ENCODE peak calls at places on chromosome X, in nine cellular contexts. One of them, this sample, is unnamed.

GRCh38 chrX:317424-318067 is 1.1 kb downstream of the GTPBP6 start:
- DNase-seq in body of pancreas: no peak
- DNase-seq in A549: no peak
- DNase-seq in breast epithelium: no peak
- DNase-seq in heart left ventricle: no peak
- DNase-seq in ovary: peak
- DNase-seq in H54: no peak
- DNase-seq in uterus: no peak
- DNase-seq in GM12891: peak
- DNase-seq in this sample: no peak

GRCh38 chrX:3638280-3638873 is 75.1 kb downstream of the PRKX start:
- DNase-seq in body of pancreas: peak
- DNase-seq in A549: peak
- DNase-seq in breast epithelium: no peak
- DNase-seq in heart left ventricle: peak
- DNase-seq in ovary: peak
- DNase-seq in H54: peak
- DNase-seq in uterus: no peak
- DNase-seq in GM12891: no peak
- DNase-seq in this sample: no peak

GRCh38 chrX:49059209-49060191 is 701 bp downstream of the CCDC120 start:
- DNase-seq in body of pancreas: peak
- DNase-seq in A549: no peak
- DNase-seq in breast epithelium: no peak
- DNase-seq in heart left ventricle: no peak
- DNase-seq in ovary: no peak
- DNase-seq in H54: no peak
- DNase-seq in uterus: no peak
- DNase-seq in GM12891: no peak
- DNase-seq in this sample: no peak

GRCh38 chrX:9555354-9555753 is 90.5 kb downstream of the TBL1X start:
- DNase-seq in body of pancreas: no peak
- DNase-seq in A549: no peak
- DNase-seq in breast epithelium: no peak
- DNase-seq in heart left ventricle: no peak
- DNase-seq in ovary: no peak
- DNase-seq in H54: no peak
- DNase-seq in uterus: no peak
- DNase-seq in GM12891: no peak
- DNase-seq in this sample: no peak

GRCh38 chrX:107549504-107549903 is 78.8 kb upstream of the PRPS1 start:
- DNase-seq in body of pancreas: no peak
- DNase-seq in A549: no peak
- DNase-seq in breast epithelium: no peak
- DNase-seq in heart left ventricle: no peak
- DNase-seq in ovary: no peak
- DNase-seq in H54: no peak
- DNase-seq in uterus: no peak
- DNase-seq in GM12891: no peak
- DNase-seq in this sample: no peak

GRCh38 chrX:74602142-74602541 is 12.3 kb downstream of the RLIM start:
- DNase-seq in body of pancreas: no peak
- DNase-seq in A549: no peak
- DNase-seq in breast epithelium: no peak
- DNase-seq in heart left ventricle: no peak
- DNase-seq in ovary: no peak
- DNase-seq in H54: no peak
- DNase-seq in uterus: no peak
- DNase-seq in GM12891: no peak
- DNase-seq in this sample: no peak

GRCh38 chrX:48785525-48786214 is 720 bp upstream of the GATA1 start:
- DNase-seq in body of pancreas: no peak
- DNase-seq in A549: no peak
- DNase-seq in breast epithelium: no peak
- DNase-seq in heart left ventricle: no peak
- DNase-seq in ovary: no peak
- DNase-seq in H54: no peak
- DNase-seq in uterus: no peak
- DNase-seq in GM12891: no peak
- DNase-seq in this sample: no peak

GRCh38 chrX:47854474-47854873 is 17.8 kb downstream of the ZNF81 start:
- DNase-seq in body of pancreas: peak
- DNase-seq in A549: no peak
- DNase-seq in breast epithelium: no peak
- DNase-seq in heart left ventricle: peak
- DNase-seq in ovary: peak
- DNase-seq in H54: no peak
- DNase-seq in uterus: peak
- DNase-seq in GM12891: no peak
- DNase-seq in this sample: no peak

GRCh38 chrX:134990475-134991473 is at the start of gene SMIM10:
- DNase-seq in body of pancreas: peak
- DNase-seq in A549: peak
- DNase-seq in breast epithelium: peak
- DNase-seq in heart left ventricle: peak
- DNase-seq in ovary: peak
- DNase-seq in H54: peak
- DNase-seq in uterus: peak
- DNase-seq in GM12891: peak
- DNase-seq in this sample: no peak

GRCh38 chrX:134244043-134244442 is 7.1 kb downstream of the CCDC160 start:
- DNase-seq in body of pancreas: no peak
- DNase-seq in A549: no peak
- DNase-seq in breast epithelium: no peak
- DNase-seq in heart left ventricle: no peak
- DNase-seq in ovary: no peak
- DNase-seq in H54: no peak
- DNase-seq in uterus: no peak
- DNase-seq in GM12891: no peak
- DNase-seq in this sample: no peak

GRCh38 chrX:20529301-20529700 is 262.6 kb upstream of the RPS6KA3 start:
- DNase-seq in body of pancreas: no peak
- DNase-seq in A549: no peak
- DNase-seq in breast epithelium: no peak
- DNase-seq in heart left ventricle: no peak
- DNase-seq in ovary: no peak
- DNase-seq in H54: no peak
- DNase-seq in uterus: no peak
- DNase-seq in GM12891: no peak
- DNase-seq in this sample: no peak

GRCh38 chrX:84108589-84108988 is 79.4 kb downstream of the RPS6KA6 start:
- DNase-seq in body of pancreas: no peak
- DNase-seq in A549: no peak
- DNase-seq in breast epithelium: no peak
- DNase-seq in heart left ventricle: no peak
- DNase-seq in ovary: no peak
- DNase-seq in H54: no peak
- DNase-seq in uterus: no peak
- DNase-seq in GM12891: no peak
- DNase-seq in this sample: no peak

GRCh38 chrX:150690126-150690525 is 3.1 kb upstream of the MTMR1 start:
- DNase-seq in body of pancreas: no peak
- DNase-seq in A549: peak
- DNase-seq in breast epithelium: no peak
- DNase-seq in heart left ventricle: no peak
- DNase-seq in ovary: no peak
- DNase-seq in H54: peak
- DNase-seq in uterus: no peak
- DNase-seq in GM12891: no peak
- DNase-seq in this sample: no peak

GRCh38 chrX:143934542-143934941 is 50.7 kb downstream of the UBE2NL start:
- DNase-seq in body of pancreas: no peak
- DNase-seq in A549: no peak
- DNase-seq in breast epithelium: no peak
- DNase-seq in heart left ventricle: no peak
- DNase-seq in ovary: no peak
- DNase-seq in H54: no peak
- DNase-seq in uterus: no peak
- DNase-seq in GM12891: no peak
- DNase-seq in this sample: no peak

GRCh38 chrX:111447298-111447697 is 35.3 kb upstream of the DCX start:
- DNase-seq in body of pancreas: peak
- DNase-seq in A549: peak
- DNase-seq in breast epithelium: no peak
- DNase-seq in heart left ventricle: no peak
- DNase-seq in ovary: no peak
- DNase-seq in H54: no peak
- DNase-seq in uterus: no peak
- DNase-seq in GM12891: no peak
- DNase-seq in this sample: no peak

GRCh38 chrX:4315891-4316290 is 602.4 kb upstream of the PRKX start:
- DNase-seq in body of pancreas: no peak
- DNase-seq in A549: no peak
- DNase-seq in breast epithelium: no peak
- DNase-seq in heart left ventricle: no peak
- DNase-seq in ovary: no peak
- DNase-seq in H54: no peak
- DNase-seq in uterus: no peak
- DNase-seq in GM12891: no peak
- DNase-seq in this sample: no peak

GRCh38 chrX:26442340-26442739 is 226.4 kb downstream of the MAGEB5 start:
- DNase-seq in body of pancreas: peak
- DNase-seq in A549: peak
- DNase-seq in breast epithelium: no peak
- DNase-seq in heart left ventricle: no peak
- DNase-seq in ovary: no peak
- DNase-seq in H54: no peak
- DNase-seq in uterus: no peak
- DNase-seq in GM12891: no peak
- DNase-seq in this sample: no peak

GRCh38 chrX:108209006-108209554 is 117.5 kb downstream of the ATG4A start:
- DNase-seq in body of pancreas: no peak
- DNase-seq in A549: no peak
- DNase-seq in breast epithelium: no peak
- DNase-seq in heart left ventricle: no peak
- DNase-seq in ovary: no peak
- DNase-seq in H54: no peak
- DNase-seq in uterus: no peak
- DNase-seq in GM12891: no peak
- DNase-seq in this sample: no peak

GRCh38 chrX:13506574-13506973 is 62.8 kb upstream of the EGFL6 start:
- DNase-seq in body of pancreas: peak
- DNase-seq in A549: peak
- DNase-seq in breast epithelium: no peak
- DNase-seq in heart left ventricle: peak
- DNase-seq in ovary: peak
- DNase-seq in H54: peak
- DNase-seq in uterus: peak
- DNase-seq in GM12891: peak
- DNase-seq in this sample: no peak

GRCh38 chrX:47513697-47514085 is 30.7 kb upstream of the ZNF41 start:
- DNase-seq in body of pancreas: no peak
- DNase-seq in A549: no peak
- DNase-seq in breast epithelium: no peak
- DNase-seq in heart left ventricle: no peak
- DNase-seq in ovary: no peak
- DNase-seq in H54: no peak
- DNase-seq in uterus: no peak
- DNase-seq in GM12891: no peak
- DNase-seq in this sample: no peak

GRCh38 chrX:30582664-30583063 is 5.1 kb upstream of the TASL start:
- DNase-seq in body of pancreas: no peak
- DNase-seq in A549: no peak
- DNase-seq in breast epithelium: no peak
- DNase-seq in heart left ventricle: no peak
- DNase-seq in ovary: no peak
- DNase-seq in H54: no peak
- DNase-seq in uterus: no peak
- DNase-seq in GM12891: no peak
- DNase-seq in this sample: no peak

GRCh38 chrX:22134681-22135080 is 102.6 kb downstream of the PHEX start:
- DNase-seq in body of pancreas: no peak
- DNase-seq in A549: peak
- DNase-seq in breast epithelium: no peak
- DNase-seq in heart left ventricle: no peak
- DNase-seq in ovary: no peak
- DNase-seq in H54: no peak
- DNase-seq in uterus: no peak
- DNase-seq in GM12891: no peak
- DNase-seq in this sample: no peak

GRCh38 chrX:110045988-110046387 is 43.1 kb downstream of the TMEM164 start:
- DNase-seq in body of pancreas: peak
- DNase-seq in A549: peak
- DNase-seq in breast epithelium: no peak
- DNase-seq in heart left ventricle: no peak
- DNase-seq in ovary: no peak
- DNase-seq in H54: no peak
- DNase-seq in uterus: no peak
- DNase-seq in GM12891: no peak
- DNase-seq in this sample: no peak

GRCh38 chrX:40083120-40083978 is 14.4 kb downstream of the BCOR start:
- DNase-seq in body of pancreas: peak
- DNase-seq in A549: no peak
- DNase-seq in breast epithelium: no peak
- DNase-seq in heart left ventricle: no peak
- DNase-seq in ovary: peak
- DNase-seq in H54: no peak
- DNase-seq in uterus: peak
- DNase-seq in GM12891: no peak
- DNase-seq in this sample: no peak
- TF ChIP-seq POLR2A in body of pancreas: no peak
- TF ChIP-seq POLR2A in A549: no peak
- TF ChIP-seq POLR2A in breast epithelium: no peak
- TF ChIP-seq POLR2A in heart left ventricle: no peak
- TF ChIP-seq POLR2A in ovary: no peak
- TF ChIP-seq POLR2A in H54: no peak
- TF ChIP-seq POLR2A in uterus: peak
- TF ChIP-seq POLR2A in GM12891: no peak
- TF ChIP-seq POLR2A in this sample: no peak

GRCh38 chrX:153829549-153829798 is 870 bp downstream of the PDZD4 start:
- DNase-seq in body of pancreas: no peak
- DNase-seq in A549: no peak
- DNase-seq in breast epithelium: no peak
- DNase-seq in heart left ventricle: no peak
- DNase-seq in ovary: no peak
- DNase-seq in H54: no peak
- DNase-seq in uterus: no peak
- DNase-seq in GM12891: no peak
- DNase-seq in this sample: no peak
- TF ChIP-seq POLR2A in body of pancreas: no peak
- TF ChIP-seq POLR2A in A549: no peak
- TF ChIP-seq POLR2A in breast epithelium: no peak
- TF ChIP-seq POLR2A in heart left ventricle: no peak
- TF ChIP-seq POLR2A in ovary: no peak
- TF ChIP-seq POLR2A in H54: no peak
- TF ChIP-seq POLR2A in uterus: no peak
- TF ChIP-seq POLR2A in GM12891: no peak
- TF ChIP-seq POLR2A in this sample: no peak

GRCh38 chrX:78139160-78140123 is at the start of gene TAF9B:
- DNase-seq in body of pancreas: peak
- DNase-seq in A549: peak
- DNase-seq in breast epithelium: peak
- DNase-seq in heart left ventricle: peak
- DNase-seq in ovary: peak
- DNase-seq in H54: peak
- DNase-seq in uterus: peak
- DNase-seq in GM12891: peak
- DNase-seq in this sample: peak
- TF ChIP-seq POLR2A in body of pancreas: peak
- TF ChIP-seq POLR2A in A549: peak
- TF ChIP-seq POLR2A in breast epithelium: no peak
- TF ChIP-seq POLR2A in heart left ventricle: no peak
- TF ChIP-seq POLR2A in ovary: peak
- TF ChIP-seq POLR2A in H54: peak
- TF ChIP-seq POLR2A in uterus: peak
- TF ChIP-seq POLR2A in GM12891: peak
- TF ChIP-seq POLR2A in this sample: peak

GRCh38 chrX:15696516-15696915 is 31.9 kb upstream of the CLTRN start:
- DNase-seq in body of pancreas: no peak
- DNase-seq in A549: no peak
- DNase-seq in breast epithelium: no peak
- DNase-seq in heart left ventricle: no peak
- DNase-seq in ovary: no peak
- DNase-seq in H54: no peak
- DNase-seq in uterus: no peak
- DNase-seq in GM12891: no peak
- DNase-seq in this sample: no peak
- TF ChIP-seq POLR2A in body of pancreas: no peak
- TF ChIP-seq POLR2A in A549: no peak
- TF ChIP-seq POLR2A in breast epithelium: no peak
- TF ChIP-seq POLR2A in heart left ventricle: no peak
- TF ChIP-seq POLR2A in ovary: no peak
- TF ChIP-seq POLR2A in H54: no peak
- TF ChIP-seq POLR2A in uterus: no peak
- TF ChIP-seq POLR2A in GM12891: no peak
- TF ChIP-seq POLR2A in this sample: no peak